ENCODE peak calls at places on chromosomes 13 and 19, in four cellular contexts. H is left ventricle myocardium inferior, F is lower lobe of right lung, A is adrenal gland. S is an unnamed sample.

GRCh38 chr19:53536223-53536543 is 1.8 kb upstream of the ZNF331 start:
- DNase-seq in A (no peak), H (no peak), F (no peak), S (no peak)

GRCh38 chr19:38247734-38248268 is 8.4 kb downstream of the PPP1R14A start:
- DNase-seq in H (no peak), F (no peak), A (peak), S (no peak)

GRCh38 chr19:4877753-4878490 is 10.5 kb upstream of the PLIN3 start:
- DNase-seq in A (no peak), F (no peak), H (peak), S (peak)

GRCh38 chr13:42041017-42041683 is 7.3 kb upstream of the DGKH start:
- DNase-seq in A (peak), F (peak), H (peak), S (peak)

GRCh38 chr19:49186108-49186507 is 28.5 kb downstream of the TRPM4 start:
- DNase-seq in A (no peak), F (no peak), H (no peak), S (no peak)

GRCh38 chr19:14021474-14021873 is 6.5 kb upstream of the RLN3 start:
- DNase-seq in A (no peak), H (no peak), F (peak), S (no peak)

GRCh38 chr13:28357846-28358496 is 137.0 kb downstream of the FLT1 start:
- DNase-seq in A (no peak), F (no peak), H (no peak), S (no peak)

GRCh38 chr13:51453308-51453958 is 597 bp upstream of the INTS6 start:
- DNase-seq in A (peak), F (peak), H (peak), S (peak)

GRCh38 chr19:4776436-4777205 is 14.9 kb upstream of the FEM1A start:
- DNase-seq in A (no peak), F (no peak), H (no peak), S (no peak)

GRCh38 chr13:112819816-112820215 is 130.0 kb downstream of the ATP11A start:
- DNase-seq in A (no peak), F (no peak), H (no peak), S (no peak)

GRCh38 chr19:47899335-47899734 is 13.2 kb upstream of the SULT2A1 start:
- DNase-seq in A (no peak), F (no peak), H (no peak), S (no peak)

GRCh38 chr13:79678100-79678499 is 197.1 kb downstream of the NDFIP2 start:
- DNase-seq in H (no peak), F (no peak), A (no peak), S (no peak)

GRCh38 chr13:66210677-66211076 is 1019.5 kb downstream of the PCDH9 start:
- DNase-seq in F (no peak), A (no peak), H (no peak), S (no peak)

GRCh38 chr19:38562096-38562495 is 55.7 kb downstream of the MAP4K1 start:
- DNase-seq in A (no peak), F (peak), H (no peak), S (no peak)

GRCh38 chr13:91195789-91196188 is 151.7 kb upstream of the MIR17HG start:
- DNase-seq in H (no peak), F (no peak), A (no peak), S (no peak)

GRCh38 chr19:10093295-10094186 is 7.4 kb downstream of the SHFL start:
- DNase-seq in F (no peak), H (no peak), A (no peak), S (no peak)

GRCh38 chr19:15532779-15533521 is 24.6 kb downstream of the CYP4F22 start:
- DNase-seq in F (no peak), A (no peak), H (no peak), S (no peak)

GRCh38 chr13:28533441-28534166 is 38.7 kb upstream of the FLT1 start:
- DNase-seq in F (no peak), A (no peak), H (no peak), S (no peak)

GRCh38 chr19:3224346-3225325 is at the start of gene CELF5:
- DNase-seq in F (no peak), A (peak), H (peak), S (peak)

GRCh38 chr19:43481701-43482100 is 16.3 kb upstream of the LYPD3 start:
- DNase-seq in F (no peak), H (no peak), A (no peak), S (no peak)

GRCh38 chr13:89401209-89401810 is 1730.1 kb downstream of the SLITRK5 start:
- DNase-seq in A (peak), F (no peak), H (no peak), S (no peak)

GRCh38 chr13:38409771-38410170 is 60.1 kb downstream of the UFM1 start:
- DNase-seq in H (no peak), A (no peak), F (no peak), S (no peak)

GRCh38 chr19:50833117-50833801 is at the start of gene KLK15:
- DNase-seq in F (no peak), H (no peak), A (peak), S (no peak)

GRCh38 chr13:57858376-57858775 is 226.8 kb downstream of the PCDH17 start:
- DNase-seq in F (no peak), A (no peak), H (no peak), S (no peak)

GRCh38 chr19:49064029-49064629 is 489 bp downstream of the NTF4 start:
- DNase-seq in A (no peak), H (no peak), F (peak), S (no peak)

GRCh38 chr13:87669379-87669978 is 1.7 kb upstream of the SLITRK5 start:
- DNase-seq in H (no peak), A (no peak), F (no peak), S (no peak)

GRCh38 chr13:74869846-74870245 is 612.1 kb downstream of the TBC1D4 start:
- DNase-seq in F (no peak), A (no peak), H (no peak), S (no peak)

GRCh38 chr13:23160241-23161175 is 20.3 kb upstream of the SGCG start:
- DNase-seq in A (no peak), F (no peak), H (no peak), S (no peak)

GRCh38 chr13:32983058-32983457 is 33.2 kb upstream of the KL start:
- DNase-seq in A (no peak), H (no peak), F (no peak), S (no peak)

GRCh38 chr13:32267836-32268439 is 47.2 kb downstream of the ZAR1L start:
- DNase-seq in F (no peak), H (no peak), A (no peak), S (no peak)

GRCh38 chr13:75910591-75910990 is 274.5 kb downstream of the LMO7 start:
- DNase-seq in F (no peak), A (no peak), H (no peak), S (no peak)

GRCh38 chr13:114118763-114119123 is 13.7 kb downstream of the RASA3 start:
- DNase-seq in F (no peak), H (no peak), A (no peak), S (peak)

GRCh38 chr13:33218020-33218419 is 67.5 kb downstream of the STARD13 start:
- DNase-seq in F (no peak), A (no peak), H (no peak), S (no peak)

GRCh38 chr19:31338069-31338767 is 11.0 kb downstream of the TSHZ3 start:
- DNase-seq in A (peak), F (no peak), H (peak), S (peak)

GRCh38 chr13:73967397-73968165 is 166.6 kb downstream of the KLF12 start:
- DNase-seq in A (no peak), H (no peak), F (no peak), S (no peak)

GRCh38 chr19:8363803-8364771 is at the start of gene ANGPTL4:
- DNase-seq in F (peak), A (peak), H (peak), S (peak)
- H3K27ac ChIP-seq in F (peak), A (peak), H (peak), S (peak)

GRCh38 chr13:50393641-50394040 is 378.4 kb downstream of the KCNRG start:
- DNase-seq in H (peak), F (no peak), A (no peak), S (peak)
- H3K27ac ChIP-seq in H (no peak), F (no peak), A (no peak), S (no peak)

GRCh38 chr19:6047256-6047655 is 63.0 kb downstream of the RFX2 start:
- DNase-seq in F (no peak), A (no peak), H (no peak), S (no peak)

GRCh38 chr19:6048808-6049405 is 61.4 kb downstream of the RFX2 start:
- DNase-seq in H (peak), A (peak), F (peak), S (peak)

GRCh38 chr19:6047741-6048231 is 62.5 kb downstream of the RFX2 start:
- DNase-seq in H (no peak), F (no peak), A (peak), S (no peak)

GRCh38 chr19:6045108-6045507 is 65.2 kb downstream of the RFX2 start:
- DNase-seq in A (no peak), H (no peak), F (no peak), S (no peak)

GRCh38 chr19:6048348-6048747 is 62.0 kb downstream of the RFX2 start:
- DNase-seq in A (no peak), F (no peak), H (no peak), S (no peak)
- H3K27ac ChIP-seq in A (no peak), F (no peak), H (no peak), S (no peak)

DNA sequence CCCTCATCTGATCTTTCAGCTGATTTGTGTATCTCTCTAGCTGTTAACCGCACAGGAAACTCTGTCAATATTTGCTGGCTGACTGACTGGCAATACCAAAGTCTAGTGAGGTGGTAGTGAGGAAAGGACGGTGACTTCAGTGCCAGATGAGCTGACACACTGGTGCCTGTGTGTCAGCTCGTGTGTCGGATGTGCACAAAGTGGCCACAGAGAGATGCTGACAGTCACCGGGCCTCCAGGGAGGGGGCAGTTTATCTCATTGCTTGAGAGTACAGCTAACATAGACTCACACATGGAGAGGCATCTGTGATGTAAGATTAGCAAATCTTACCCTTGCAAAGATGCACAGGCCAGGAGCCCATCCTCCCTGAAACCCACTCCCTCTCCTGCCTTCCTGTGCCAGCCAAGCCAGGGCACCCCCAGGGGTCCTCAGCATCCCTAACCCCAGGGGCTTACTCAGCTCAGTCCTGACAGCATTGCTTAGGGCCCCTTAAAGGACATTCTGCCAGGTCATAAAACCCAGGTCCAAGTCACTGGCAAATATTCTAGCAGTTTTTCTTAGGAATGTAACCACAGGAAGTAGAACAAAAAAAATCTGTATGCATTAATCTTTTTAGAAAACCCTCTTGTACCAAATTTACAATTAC is 80.2 kb downstream of the SHISA2 start:
- DNase-seq in F (no peak), A (no peak), H (no peak), S (no peak)
- H3K27ac ChIP-seq in F (no peak), A (no peak), H (no peak), S (no peak)

GRCh38 chr19:16659464-16659831 is 496 bp downstream of the SMIM7 start:
- DNase-seq in A (peak), F (no peak), H (no peak), S (no peak)
- H3K27ac ChIP-seq in A (peak), F (peak), H (peak), S (peak)

GRCh38 chr19:17026041-17026658 is 460 bp downstream of the CPAMD8 start:
- DNase-seq in H (no peak), A (no peak), F (peak), S (no peak)

GRCh38 chr19:17023805-17024204 is 2.8 kb downstream of the CPAMD8 start:
- DNase-seq in F (no peak), A (no peak), H (no peak), S (no peak)

GRCh38 chr19:17025361-17025760 is 1.2 kb downstream of the CPAMD8 start:
- DNase-seq in H (no peak), F (peak), A (no peak), S (no peak)

GRCh38 chr19:17026706-17027427 is at the start of gene CPAMD8:
- DNase-seq in A (no peak), F (no peak), H (peak), S (no peak)

DNA sequence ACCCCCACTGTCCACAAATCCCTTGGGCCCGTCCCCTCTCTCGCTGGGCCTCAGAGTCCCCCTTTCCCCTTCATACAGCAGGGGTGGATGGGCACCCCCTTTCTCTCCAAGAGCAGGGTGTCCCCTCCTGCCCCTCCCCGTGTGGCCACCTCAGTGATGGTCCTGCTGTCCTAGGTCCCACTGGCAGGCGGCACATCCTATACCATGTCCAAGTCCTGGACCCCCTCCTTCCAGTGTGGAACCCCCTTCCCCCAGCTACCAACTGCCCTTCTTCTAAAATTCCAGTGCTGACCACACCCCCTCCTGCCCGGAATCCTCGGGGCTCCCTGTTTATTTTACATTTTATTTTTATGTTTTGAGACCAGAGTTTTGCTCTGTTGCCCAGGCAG is 812 bp upstream of the CPAMD8 start:
- DNase-seq in A (no peak), H (no peak), F (no peak), S (no peak)
- H3K27ac ChIP-seq in A (no peak), H (peak), F (no peak), S (no peak)

GRCh38 chr13:110254151-110254679 is 52.7 kb downstream of the COL4A1 start:
- DNase-seq in A (no peak), H (no peak), F (no peak), S (no peak)
- H3K27ac ChIP-seq in A (no peak), H (peak), F (no peak), S (peak)